ENCODE peak calls at places on chromosomes 1 and 21, in ten cellular contexts. One of them, this sample, is unnamed.

GRCh38 chr1:18879791-18880309 is 20.4 kb upstream of the TAS1R2 start:
- DNase-seq in sigmoid colon: no peak
- DNase-seq in GM12878: no peak
- DNase-seq in RWPE2: no peak
- DNase-seq in psoas muscle: no peak
- DNase-seq in Peyer's patch: no peak
- DNase-seq in PC-3: no peak
- DNase-seq in upper lobe of right lung: no peak
- DNase-seq in BJ: no peak
- DNase-seq in cardiac muscle cell: no peak
- DNase-seq in this sample: no peak

GRCh38 chr1:58618303-58618702 is 41.3 kb upstream of the TACSTD2 start:
- DNase-seq in cardiac muscle cell: peak; percentile 91
- DNase-seq in BJ: peak; percentile 89
- DNase-seq in sigmoid colon: peak; percentile 71
- DNase-seq in upper lobe of right lung: no peak
- DNase-seq in RWPE2: peak; percentile 80
- DNase-seq in PC-3: peak; percentile 91
- DNase-seq in GM12878: no peak
- DNase-seq in Peyer's patch: no peak
- DNase-seq in psoas muscle: peak; percentile 61
- DNase-seq in this sample: no peak

GRCh38 chr1:109793486-109794318 is 30.0 kb upstream of the EPS8L3 start:
- DNase-seq in PC-3: peak; percentile 52
- DNase-seq in GM12878: no peak
- DNase-seq in upper lobe of right lung: no peak
- DNase-seq in Peyer's patch: peak; percentile 61
- DNase-seq in sigmoid colon: peak; percentile 65
- DNase-seq in RWPE2: no peak
- DNase-seq in BJ: peak; percentile 62
- DNase-seq in cardiac muscle cell: peak; percentile 88
- DNase-seq in psoas muscle: no peak
- DNase-seq in this sample: no peak

GRCh38 chr1:151693057-151693651 is 23.4 kb downstream of the CELF3 start:
- DNase-seq in Peyer's patch: no peak
- DNase-seq in sigmoid colon: no peak
- DNase-seq in BJ: no peak
- DNase-seq in cardiac muscle cell: peak; percentile 65
- DNase-seq in GM12878: no peak
- DNase-seq in psoas muscle: no peak
- DNase-seq in upper lobe of right lung: no peak
- DNase-seq in RWPE2: no peak
- DNase-seq in PC-3: peak; percentile 72
- DNase-seq in this sample: no peak

GRCh38 chr21:42513985-42514882 is 582 bp downstream of the SLC37A1 start:
- DNase-seq in GM12878: no peak
- DNase-seq in Peyer's patch: peak; percentile 84
- DNase-seq in psoas muscle: peak; percentile 46
- DNase-seq in upper lobe of right lung: peak; percentile 86
- DNase-seq in RWPE2: no peak
- DNase-seq in sigmoid colon: peak; percentile 72
- DNase-seq in BJ: no peak
- DNase-seq in PC-3: peak; percentile 44
- DNase-seq in cardiac muscle cell: peak; percentile 25
- DNase-seq in this sample: peak; percentile 69

GRCh38 chr1:231584117-231584516 is 42.5 kb upstream of the DISC1 start:
- DNase-seq in cardiac muscle cell: peak; percentile 91
- DNase-seq in psoas muscle: no peak
- DNase-seq in RWPE2: no peak
- DNase-seq in GM12878: no peak
- DNase-seq in upper lobe of right lung: no peak
- DNase-seq in Peyer's patch: no peak
- DNase-seq in BJ: no peak
- DNase-seq in PC-3: peak; percentile 86
- DNase-seq in sigmoid colon: no peak
- DNase-seq in this sample: no peak

GRCh38 chr1:93078935-93079654 is at the start of gene MTF2:
- DNase-seq in cardiac muscle cell: peak; percentile 99
- DNase-seq in PC-3: peak; percentile 96
- DNase-seq in RWPE2: peak; percentile 91
- DNase-seq in GM12878: peak; percentile 84
- DNase-seq in psoas muscle: peak; percentile 97
- DNase-seq in upper lobe of right lung: peak; percentile 98
- DNase-seq in sigmoid colon: peak; percentile 97
- DNase-seq in BJ: peak; percentile 65
- DNase-seq in Peyer's patch: peak; percentile 96
- DNase-seq in this sample: peak; percentile 99

GRCh38 chr1:163308811-163309210 is 12.9 kb upstream of the NUF2 start:
- DNase-seq in cardiac muscle cell: no peak
- DNase-seq in sigmoid colon: no peak
- DNase-seq in upper lobe of right lung: no peak
- DNase-seq in GM12878: no peak
- DNase-seq in psoas muscle: no peak
- DNase-seq in BJ: no peak
- DNase-seq in Peyer's patch: no peak
- DNase-seq in RWPE2: no peak
- DNase-seq in PC-3: no peak
- DNase-seq in this sample: no peak

GRCh38 chr1:187744665-187745064 is 915.9 kb downstream of the PLA2G4A start:
- DNase-seq in RWPE2: no peak
- DNase-seq in Peyer's patch: no peak
- DNase-seq in PC-3: no peak
- DNase-seq in psoas muscle: no peak
- DNase-seq in GM12878: peak; percentile 36
- DNase-seq in sigmoid colon: no peak
- DNase-seq in cardiac muscle cell: no peak
- DNase-seq in BJ: no peak
- DNase-seq in upper lobe of right lung: no peak
- DNase-seq in this sample: peak; percentile 2

GRCh38 chr1:171841931-171842723 is 829 bp downstream of the DNM3 start:
- DNase-seq in PC-3: no peak
- DNase-seq in psoas muscle: peak; percentile 14
- DNase-seq in RWPE2: no peak
- DNase-seq in upper lobe of right lung: peak; percentile 63
- DNase-seq in cardiac muscle cell: no peak
- DNase-seq in Peyer's patch: no peak
- DNase-seq in BJ: no peak
- DNase-seq in sigmoid colon: peak; percentile 64
- DNase-seq in GM12878: no peak
- DNase-seq in this sample: peak; percentile 13

GRCh38 chr1:182601416-182601786 is 2.8 kb downstream of the RGS16 start:
- DNase-seq in PC-3: peak; percentile 68
- DNase-seq in BJ: no peak
- DNase-seq in upper lobe of right lung: peak; percentile 69
- DNase-seq in RWPE2: no peak
- DNase-seq in psoas muscle: peak; percentile 53
- DNase-seq in Peyer's patch: no peak
- DNase-seq in sigmoid colon: peak; percentile 87
- DNase-seq in cardiac muscle cell: peak; percentile 89
- DNase-seq in GM12878: peak; percentile 64
- DNase-seq in this sample: peak; percentile 46

GRCh38 chr1:235011064-235011598 is 117.5 kb downstream of the TOMM20 start:
- DNase-seq in GM12878: peak; percentile 84
- DNase-seq in sigmoid colon: no peak
- DNase-seq in upper lobe of right lung: no peak
- DNase-seq in BJ: no peak
- DNase-seq in PC-3: no peak
- DNase-seq in cardiac muscle cell: no peak
- DNase-seq in psoas muscle: no peak
- DNase-seq in RWPE2: no peak
- DNase-seq in Peyer's patch: no peak
- DNase-seq in this sample: peak; percentile 87

GRCh38 chr21:15063821-15064575 is 802 bp downstream of the NRIP1 start:
- DNase-seq in sigmoid colon: peak; percentile 73
- DNase-seq in GM12878: no peak
- DNase-seq in Peyer's patch: peak; percentile 79
- DNase-seq in PC-3: peak; percentile 48
- DNase-seq in psoas muscle: peak; percentile 61
- DNase-seq in RWPE2: peak; percentile 68
- DNase-seq in upper lobe of right lung: peak; percentile 82
- DNase-seq in BJ: no peak
- DNase-seq in cardiac muscle cell: peak; percentile 48
- DNase-seq in this sample: peak; percentile 50

GRCh38 chr1:117615474-117615873 is 9.6 kb downstream of the TENT5C start:
- DNase-seq in Peyer's patch: peak; percentile 16
- DNase-seq in BJ: no peak
- DNase-seq in RWPE2: no peak
- DNase-seq in upper lobe of right lung: no peak
- DNase-seq in psoas muscle: no peak
- DNase-seq in sigmoid colon: no peak
- DNase-seq in GM12878: no peak
- DNase-seq in PC-3: no peak
- DNase-seq in cardiac muscle cell: no peak
- DNase-seq in this sample: no peak
- H3K36me3 ChIP-seq in Peyer's patch: no peaks in the 10 kb centered on the region
- H3K36me3 ChIP-seq in BJ: no peaks in the 10 kb centered on the region
- H3K36me3 ChIP-seq in RWPE2: no peaks in the 10 kb centered on the region
- H3K36me3 ChIP-seq in upper lobe of right lung: no peaks in the 10 kb centered on the region
- H3K36me3 ChIP-seq in psoas muscle: no peaks in the 10 kb centered on the region
- H3K36me3 ChIP-seq in sigmoid colon: no peaks in the 10 kb centered on the region
- H3K36me3 ChIP-seq in GM12878: no peaks in the 10 kb centered on the region
- H3K36me3 ChIP-seq in PC-3: no peaks in the 10 kb centered on the region
- H3K36me3 ChIP-seq in cardiac muscle cell: no peaks in the 10 kb centered on the region
- H3K36me3 ChIP-seq in this sample: no peaks in the 10 kb centered on the region

GRCh38 chr1:98103617-98104284 is 182.9 kb upstream of the DPYD start:
- DNase-seq in upper lobe of right lung: no peak
- DNase-seq in sigmoid colon: no peak
- DNase-seq in RWPE2: no peak
- DNase-seq in PC-3: peak; percentile 23
- DNase-seq in cardiac muscle cell: peak; percentile 37
- DNase-seq in GM12878: no peak
- DNase-seq in psoas muscle: no peak
- DNase-seq in Peyer's patch: no peak
- DNase-seq in BJ: no peak
- DNase-seq in this sample: no peak
- TF ChIP-seq CTCF in upper lobe of right lung: no peak
- TF ChIP-seq CTCF in sigmoid colon: no peak
- TF ChIP-seq CTCF in RWPE2: no peak
- TF ChIP-seq CTCF in PC-3: no peak
- TF ChIP-seq CTCF in cardiac muscle cell: peak; percentile 3
- TF ChIP-seq CTCF in GM12878: no peak
- TF ChIP-seq CTCF in psoas muscle: no peak
- TF ChIP-seq CTCF in Peyer's patch: no peak
- TF ChIP-seq CTCF in BJ: no peak
- TF ChIP-seq CTCF in this sample: no peak

GRCh38 chr21:39406065-39406464 is 39.5 kb downstream of the LCA5L start:
- DNase-seq in psoas muscle: no peak
- DNase-seq in Peyer's patch: no peak
- DNase-seq in GM12878: no peak
- DNase-seq in sigmoid colon: no peak
- DNase-seq in cardiac muscle cell: no peak
- DNase-seq in RWPE2: no peak
- DNase-seq in PC-3: no peak
- DNase-seq in upper lobe of right lung: no peak
- DNase-seq in BJ: no peak
- DNase-seq in this sample: no peak

GRCh38 chr21:39397651-39398385 is 47.8 kb downstream of the LCA5L start:
- DNase-seq in RWPE2: no peak
- DNase-seq in sigmoid colon: no peak
- DNase-seq in PC-3: no peak
- DNase-seq in GM12878: no peak
- DNase-seq in cardiac muscle cell: no peak
- DNase-seq in BJ: no peak
- DNase-seq in psoas muscle: no peak
- DNase-seq in upper lobe of right lung: no peak
- DNase-seq in Peyer's patch: no peak
- DNase-seq in this sample: no peak

GRCh38 chr21:39400173-39400572 is 45.4 kb downstream of the LCA5L start:
- DNase-seq in sigmoid colon: no peak
- DNase-seq in upper lobe of right lung: no peak
- DNase-seq in GM12878: no peak
- DNase-seq in PC-3: no peak
- DNase-seq in BJ: no peak
- DNase-seq in psoas muscle: no peak
- DNase-seq in RWPE2: no peak
- DNase-seq in Peyer's patch: no peak
- DNase-seq in cardiac muscle cell: no peak
- DNase-seq in this sample: no peak
- H3K4me3 ChIP-seq in sigmoid colon: no peak overlapping the region
- H3K4me3 ChIP-seq in upper lobe of right lung: no peak overlapping the region
- H3K4me3 ChIP-seq in GM12878: no peak overlapping the region
- H3K4me3 ChIP-seq in PC-3: no peak overlapping the region
- H3K4me3 ChIP-seq in BJ: no peak overlapping the region
- H3K4me3 ChIP-seq in psoas muscle: no peak overlapping the region
- H3K4me3 ChIP-seq in RWPE2: no peak overlapping the region
- H3K4me3 ChIP-seq in Peyer's patch: no peak overlapping the region
- H3K4me3 ChIP-seq in cardiac muscle cell: no peak overlapping the region
- H3K4me3 ChIP-seq in this sample: no peak overlapping the region

GRCh38 chr1:24568475-24568874 is 12.6 kb downstream of the NCMAP start:
- DNase-seq in upper lobe of right lung: no peak
- DNase-seq in cardiac muscle cell: no peak
- DNase-seq in RWPE2: no peak
- DNase-seq in BJ: no peak
- DNase-seq in sigmoid colon: no peak
- DNase-seq in Peyer's patch: no peak
- DNase-seq in PC-3: no peak
- DNase-seq in psoas muscle: no peak
- DNase-seq in GM12878: no peak
- DNase-seq in this sample: no peak

GRCh38 chr1:24567792-24568388 is 12.0 kb downstream of the NCMAP start:
- DNase-seq in psoas muscle: no peak
- DNase-seq in sigmoid colon: no peak
- DNase-seq in Peyer's patch: peak; percentile 81
- DNase-seq in PC-3: peak; percentile 84
- DNase-seq in cardiac muscle cell: no peak
- DNase-seq in BJ: no peak
- DNase-seq in RWPE2: no peak
- DNase-seq in upper lobe of right lung: peak; percentile 86
- DNase-seq in GM12878: no peak
- DNase-seq in this sample: no peak

GRCh38 chr1:24570265-24571125 is 14.6 kb downstream of the NCMAP start:
- DNase-seq in sigmoid colon: no peak
- DNase-seq in PC-3: no peak
- DNase-seq in GM12878: no peak
- DNase-seq in RWPE2: no peak
- DNase-seq in upper lobe of right lung: no peak
- DNase-seq in Peyer's patch: no peak
- DNase-seq in BJ: no peak
- DNase-seq in psoas muscle: no peak
- DNase-seq in cardiac muscle cell: no peak
- DNase-seq in this sample: no peak

GRCh38 chr1:24575905-24576587 is 20.2 kb downstream of the NCMAP start:
- DNase-seq in upper lobe of right lung: peak; percentile 75
- DNase-seq in cardiac muscle cell: no peak
- DNase-seq in RWPE2: no peak
- DNase-seq in psoas muscle: no peak
- DNase-seq in PC-3: no peak
- DNase-seq in BJ: no peak
- DNase-seq in Peyer's patch: no peak
- DNase-seq in sigmoid colon: no peak
- DNase-seq in GM12878: no peak
- DNase-seq in this sample: no peak

DNA sequence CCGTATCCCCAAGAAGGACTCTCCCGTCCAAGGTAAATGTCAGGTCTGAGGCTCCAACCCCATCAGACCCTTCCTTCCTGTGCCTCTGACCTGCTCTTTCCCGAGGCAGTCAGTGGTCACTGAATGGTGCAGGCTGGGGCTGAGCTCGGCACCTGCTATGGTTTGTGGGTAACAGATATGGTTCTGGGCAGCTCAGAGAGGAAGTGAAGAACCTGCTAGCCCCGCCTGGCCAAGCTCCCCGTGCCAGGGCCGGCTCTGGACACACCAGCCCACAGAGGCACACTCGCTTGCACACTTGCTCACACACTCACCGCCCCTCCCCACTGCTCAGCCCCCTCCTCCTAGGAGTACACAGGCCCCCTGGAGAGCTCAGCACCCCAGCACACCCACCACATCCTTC is 16.4 kb downstream of the NCMAP start:
- DNase-seq in psoas muscle: no peak
- DNase-seq in GM12878: no peak
- DNase-seq in cardiac muscle cell: no peak
- DNase-seq in upper lobe of right lung: no peak
- DNase-seq in sigmoid colon: no peak
- DNase-seq in Peyer's patch: no peak
- DNase-seq in PC-3: no peak
- DNase-seq in RWPE2: no peak
- DNase-seq in BJ: no peak
- DNase-seq in this sample: no peak
- H3K36me3 ChIP-seq in psoas muscle: no peaks in the 10 kb centered on the region
- H3K36me3 ChIP-seq in GM12878: no peaks in the 10 kb centered on the region
- H3K36me3 ChIP-seq in cardiac muscle cell: no peaks in the 10 kb centered on the region
- H3K36me3 ChIP-seq in upper lobe of right lung: no peaks in the 10 kb centered on the region
- H3K36me3 ChIP-seq in sigmoid colon: no peaks in the 10 kb centered on the region
- H3K36me3 ChIP-seq in Peyer's patch: no peaks in the 10 kb centered on the region
- H3K36me3 ChIP-seq in PC-3: no peaks in the 10 kb centered on the region
- H3K36me3 ChIP-seq in RWPE2: no peaks in the 10 kb centered on the region
- H3K36me3 ChIP-seq in BJ: no peaks in the 10 kb centered on the region
- H3K36me3 ChIP-seq in this sample: no peaks in the 10 kb centered on the region

This sample was measured in GM06990.